ENCODE peak calls at places on chromosomes 12 and 14, in nine cellular contexts. Z is fibroblast of mammary gland; W is HT-29; T is brain microvascular endothelial cell; K is mucosa of descending colon; J is heart right ventricle; G is foreskin fibroblast; H is activated CD4-positive, alpha-beta T cell treated with anti-CD3 and anti-CD28 coated beads, Interleukin-2, amount 50 U/mL, for 24 hours; Y is stimulated activated CD4-positive, alpha-beta T cell treated with anti-CD3 and anti-CD28 coated beads, Interleukin-4, amount 100 ng/mL, for 4 hours. S is an unnamed sample.

GRCh38 chr12:100528471-100529139 is 44.9 kb upstream of the GAS2L3 start:
- DNase-seq in Z (no peak), W (peak), T (no peak), K (no peak), J (no peak), G (no peak), H (no peak), Y (no peak), S (no peak)

GRCh38 chr12:26832817-26833691 is at the start of gene ITPR2:
- DNase-seq in Z (peak), W (peak), T (peak), K (peak), J (peak), G (peak), H (peak), Y (peak), S (peak)

GRCh38 chr12:122336015-122336946 is 70.0 kb upstream of the VPS33A start:
- DNase-seq in Z (peak), W (peak), T (no peak), K (peak), J (peak), G (peak), H (peak), Y (peak), S (peak)

GRCh38 chr12:82968644-82969339 is 282.1 kb downstream of the TMTC2 start:
- DNase-seq in Z (peak), W (no peak), T (no peak), K (no peak), J (no peak), G (no peak), H (no peak), Y (no peak), S (no peak)

GRCh38 chr12:14937689-14938088 is 648 bp downstream of the ERP27 start:
- DNase-seq in Z (no peak), W (peak), T (no peak), K (no peak), J (no peak), G (no peak), H (no peak), Y (no peak), S (no peak)

GRCh38 chr14:30525833-30526232 is 33.1 kb upstream of the G2E3 start:
- DNase-seq in Z (peak), W (no peak), T (no peak), K (no peak), J (no peak), G (peak), H (no peak), Y (no peak), S (no peak)

GRCh38 chr12:6563448-6564050 is 4.5 kb downstream of the NOP2 start:
- DNase-seq in Z (peak), W (peak), T (no peak), K (peak), J (peak), G (peak), H (peak), Y (peak), S (peak)

GRCh38 chr12:11728154-11728755 is 78.8 kb downstream of the ETV6 start:
- DNase-seq in Z (no peak), W (no peak), T (no peak), K (no peak), J (no peak), G (no peak), H (no peak), Y (no peak), S (no peak)

GRCh38 chr14:77314043-77314442 is 6.6 kb downstream of the POMT2 start:
- DNase-seq in Z (peak), W (no peak), T (peak), K (no peak), J (no peak), G (peak), H (no peak), Y (no peak), S (no peak)

GRCh38 chr14:89621009-89621421 is 204.0 kb upstream of the FOXN3 start:
- DNase-seq in Z (no peak), W (no peak), T (no peak), K (no peak), J (no peak), G (no peak), H (peak), Y (peak), S (peak)

GRCh38 chr12:109836916-109837315 is 3.7 kb upstream of the TRPV4 start:
- DNase-seq in Z (peak), W (no peak), T (no peak), K (no peak), J (no peak), G (peak), H (no peak), Y (no peak), S (no peak)

GRCh38 chr14:101109981-101110728 is 206.6 kb upstream of the RTL1 start:
- DNase-seq in Z (no peak), W (no peak), T (no peak), K (no peak), J (no peak), G (no peak), H (no peak), Y (no peak), S (no peak)

GRCh38 chr14:67881225-67881624 is 61.6 kb downstream of the RAD51B start:
- DNase-seq in Z (no peak), W (no peak), T (no peak), K (no peak), J (no peak), G (no peak), H (no peak), Y (no peak), S (no peak)

GRCh38 chr12:92550234-92550633 is 152.6 kb upstream of the PLEKHG7 start:
- DNase-seq in Z (no peak), W (no peak), T (no peak), K (no peak), J (no peak), G (no peak), H (no peak), Y (no peak), S (no peak)

GRCh38 chr14:75876526-75876925 is 105.3 kb downstream of the TGFB3 start:
- DNase-seq in Z (peak), W (no peak), T (peak), K (no peak), J (no peak), G (no peak), H (no peak), Y (no peak), S (no peak)

GRCh38 chr12:30614031-30614430 is 81.6 kb downstream of the IPO8 start:
- DNase-seq in Z (no peak), W (no peak), T (no peak), K (no peak), J (no peak), G (peak), H (no peak), Y (no peak), S (no peak)

GRCh38 chr12:124463341-124463861 is 104.0 kb downstream of the NCOR2 start:
- DNase-seq in Z (no peak), W (no peak), T (no peak), K (no peak), J (peak), G (no peak), H (no peak), Y (no peak), S (no peak)

GRCh38 chr12:67592228-67593011 is 56.1 kb upstream of the DYRK2 start:
- DNase-seq in Z (peak), W (no peak), T (peak), K (peak), J (no peak), G (peak), H (no peak), Y (no peak), S (no peak)

GRCh38 chr14:81384900-81385299 is 15.2 kb downstream of the STON2 start:
- DNase-seq in Z (peak), W (no peak), T (no peak), K (no peak), J (no peak), G (peak), H (no peak), Y (no peak), S (no peak)

GRCh38 chr14:98189077-98189476 is 1082.9 kb downstream of the BCL11B start:
- DNase-seq in Z (no peak), W (no peak), T (no peak), K (no peak), J (no peak), G (no peak), H (no peak), Y (no peak), S (no peak)

GRCh38 chr12:44375694-44376093 is 500.4 kb downstream of the NELL2 start:
- DNase-seq in Z (no peak), W (no peak), T (no peak), K (no peak), J (no peak), G (no peak), H (no peak), Y (no peak), S (no peak)

GRCh38 chr14:96508900-96509299 is 6.7 kb downstream of the PAPOLA start:
- DNase-seq in Z (no peak), W (no peak), T (peak), K (no peak), J (no peak), G (peak), H (no peak), Y (no peak), S (no peak)

GRCh38 chr14:64720190-64720589 is 16.0 kb downstream of the PLEKHG3 start:
- DNase-seq in Z (peak), W (peak), T (peak), K (peak), J (no peak), G (peak), H (no peak), Y (no peak), S (no peak)

GRCh38 chr12:64550758-64551157 is 59.5 kb upstream of the RASSF3 start:
- DNase-seq in Z (peak), W (no peak), T (no peak), K (no peak), J (no peak), G (no peak), H (no peak), Y (no peak), S (no peak)

GRCh38 chr14:99164712-99165111 is 107.3 kb downstream of the BCL11B start:
- DNase-seq in Z (no peak), W (no peak), T (no peak), K (no peak), J (no peak), G (no peak), H (no peak), Y (no peak), S (no peak)

GRCh38 chr14:99077844-99078236 is 194.2 kb downstream of the BCL11B start:
- DNase-seq in Z (no peak), W (no peak), T (no peak), K (no peak), J (no peak), G (peak), H (no peak), Y (no peak), S (no peak)

GRCh38 chr12:65229441-65229840 is 49.0 kb upstream of the MSRB3 start:
- DNase-seq in Z (peak), W (peak), T (peak), K (no peak), J (no peak), G (peak), H (no peak), Y (no peak), S (no peak)

GRCh38 chr14:101184562-101184961 is 281.0 kb upstream of the RTL1 start:
- DNase-seq in Z (no peak), W (no peak), T (no peak), K (no peak), J (no peak), G (no peak), H (no peak), Y (no peak), S (no peak)

S was measured in activated T-helper 9 cell treated with anti-CD3 and anti-CD28 coated beads, Interleukin-2, amount 50 U/mL, for 16 hours.